ENCODE peak calls at places on chromosomes 2 and 18, in six cellular contexts. W is testis, G is tibial nerve, P is SJSA1, T is body of pancreas, D is gastrocnemius medialis. H is an unnamed sample. For H3K36me3, the result is how much of the 10 kb centered on the place peaks cover.

GRCh38 chr2:103435010-103435409 is 673.2 kb downstream of the TMEM182 start:
- DNase-seq in W (no peak), G (no peak), P (no peak), T (no peak), D (no peak), H (no peak)

GRCh38 chr2:235665656-235666239 is 171.9 kb downstream of the AGAP1 start:
- DNase-seq in W (no peak), G (no peak), P (no peak), T (no peak), D (no peak), H (peak)

GRCh38 chr2:133390151-133390550 is 178.1 kb downstream of the NCKAP5 start:
- DNase-seq in W (no peak), G (no peak), P (no peak), T (no peak), D (no peak), H (no peak)

GRCh38 chr2:14255135-14255820 is 377.2 kb upstream of the LRATD1 start:
- DNase-seq in W (no peak), G (no peak), P (no peak), T (no peak), D (no peak), H (no peak)

GRCh38 chr18:45415614-45416013 is 199.7 kb upstream of the SLC14A2 start:
- DNase-seq in W (no peak), G (no peak), P (no peak), T (no peak), D (no peak), H (no peak)

GRCh38 chr18:70469916-70470315 is 181.1 kb downstream of the SOCS6 start:
- DNase-seq in W (peak), G (no peak), P (peak), T (no peak), D (no peak), H (no peak)

GRCh38 chr2:119739580-119740255 is 20.0 kb upstream of the PTPN4 start:
- DNase-seq in W (no peak), G (no peak), P (no peak), T (no peak), D (peak), H (no peak)

GRCh38 chr2:44746856-44747612 is 194.5 kb upstream of the SIX3 start:
- DNase-seq in W (no peak), G (no peak), P (no peak), T (no peak), D (no peak), H (no peak)

GRCh38 chr2:122100371-122101150 is 345.1 kb downstream of the TSN start:
- DNase-seq in W (no peak), G (no peak), P (no peak), T (no peak), D (no peak), H (no peak)

GRCh38 chr2:160381425-160381951 is 112.1 kb downstream of the RBMS1 start:
- DNase-seq in W (no peak), G (no peak), P (no peak), T (no peak), D (no peak), H (no peak)

GRCh38 chr2:185921048-185921756 is 182.6 kb downstream of the FSIP2 start:
- DNase-seq in W (no peak), G (no peak), P (no peak), T (no peak), D (no peak), H (no peak)

GRCh38 chr2:205914736-205915510 is 171.1 kb downstream of the INO80D start:
- DNase-seq in W (no peak), G (no peak), P (no peak), T (no peak), D (no peak), H (no peak)

GRCh38 chr2:149205143-149205542 is 125.2 kb upstream of the LYPD6 start:
- DNase-seq in W (no peak), G (no peak), P (no peak), T (no peak), D (no peak), H (no peak)

GRCh38 chr2:172052000-172052983 is 33.0 kb upstream of the DLX1 start:
- DNase-seq in W (no peak), G (no peak), P (no peak), T (no peak), D (no peak), H (no peak)

GRCh38 chr2:209721497-209721896 is 50.1 kb upstream of the UNC80 start:
- DNase-seq in W (no peak), G (no peak), P (no peak), T (no peak), D (no peak), H (no peak)

GRCh38 chr2:143981428-143981827 is 538.5 kb downstream of the ZEB2 start:
- DNase-seq in W (no peak), G (no peak), P (no peak), T (no peak), D (no peak), H (no peak)

GRCh38 chr2:96399342-96400048 is 63.9 kb downstream of the NCAPH start:
- DNase-seq in W (no peak), G (no peak), P (no peak), T (no peak), D (no peak), H (no peak)

GRCh38 chr2:21175895-21176646 is 52.3 kb downstream of the TDRD15 start:
- DNase-seq in W (peak), G (no peak), P (no peak), T (no peak), D (no peak), H (no peak)

GRCh38 chr18:48693625-48694262 is 154.9 kb downstream of the CTIF start:
- DNase-seq in W (no peak), G (no peak), P (peak), T (no peak), D (no peak), H (no peak)

GRCh38 chr18:25234363-25234639 is 117.7 kb downstream of the ZNF521 start:
- DNase-seq in W (no peak), G (no peak), P (no peak), T (no peak), D (no peak), H (no peak)

GRCh38 chr2:54635554-54636152 is 87.8 kb upstream of the EML6 start:
- DNase-seq in W (no peak), G (no peak), P (peak), T (no peak), D (no peak), H (no peak)

GRCh38 chr2:191582355-191582754 is 95.6 kb upstream of the NABP1 start:
- DNase-seq in W (no peak), G (no peak), P (peak), T (no peak), D (no peak), H (no peak)

GRCh38 chr2:199147216-199147615 is 310.5 kb downstream of the SATB2 start:
- DNase-seq in W (no peak), G (no peak), P (no peak), T (no peak), D (no peak), H (no peak)

DNA sequence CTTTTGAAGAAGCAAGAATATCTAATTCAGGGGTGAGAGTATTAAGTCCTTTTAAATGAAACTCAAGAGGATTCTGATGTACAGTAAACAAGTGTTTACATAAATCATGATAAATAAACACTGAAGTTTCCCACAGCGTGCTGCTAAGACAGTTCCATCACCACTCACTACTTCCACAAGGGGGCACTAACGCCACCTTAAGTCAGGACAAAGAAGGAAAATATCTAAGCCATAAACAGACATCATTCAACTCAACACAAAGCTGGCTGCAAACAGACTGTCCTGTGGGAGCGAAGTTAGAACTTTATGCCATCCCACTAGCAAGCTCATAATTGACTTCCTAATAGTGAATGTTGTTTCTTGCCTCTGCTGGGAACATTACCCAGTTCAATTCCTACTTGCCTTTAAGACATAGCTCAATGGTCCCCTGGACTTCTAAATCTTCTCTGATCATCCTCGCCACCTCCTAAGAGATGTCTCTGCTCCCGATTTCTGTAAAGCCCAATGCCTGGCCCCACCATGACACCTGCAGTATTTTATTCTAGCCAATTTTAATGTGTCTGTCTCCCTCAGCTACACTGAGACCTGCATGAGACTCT is 36.5 kb downstream of the MRPL44 start:
- DNase-seq in W (peak), G (peak), P (peak), T (peak), D (peak), H (peak)
- H3K36me3 ChIP-seq in W (under half), G (under half), P (under half), T (under half), D (under half), H (under half)

DNA sequence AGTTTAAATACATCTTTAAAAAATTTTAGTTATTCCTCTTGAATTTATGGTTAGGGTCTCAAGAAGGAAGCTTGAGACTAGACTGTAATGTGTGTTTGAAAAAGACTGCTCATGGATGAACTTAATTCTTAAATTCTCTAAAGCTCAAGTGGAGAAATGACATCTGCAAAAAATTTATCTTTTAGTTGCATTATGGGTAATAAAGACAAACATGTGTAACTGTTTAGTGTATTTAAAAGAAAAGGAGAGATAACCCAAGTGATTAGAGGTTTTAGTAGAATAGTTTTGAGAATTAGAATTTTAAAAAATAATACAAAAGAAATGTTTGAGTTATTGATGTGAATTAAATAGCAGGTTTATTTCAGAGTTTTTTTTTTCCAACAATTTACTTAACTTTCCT is 36.7 kb downstream of the GALNT1 start:
- DNase-seq in W (no peak), G (no peak), P (no peak), T (no peak), D (no peak), H (no peak)
- H3K27ac ChIP-seq in W (no peak), G (no peak), P (no peak), T (no peak), D (no peak), H (no peak)

GRCh38 chr2:127526940-127527804 is 883 bp upstream of the IWS1 start:
- DNase-seq in W (no peak), G (no peak), P (no peak), T (no peak), D (no peak), H (no peak)

GRCh38 chr2:127525692-127526141 is 572 bp downstream of the IWS1 start:
- DNase-seq in W (peak), G (peak), P (peak), T (no peak), D (no peak), H (no peak)

GRCh38 chr2:127520424-127520823 is 5.9 kb downstream of the IWS1 start:
- DNase-seq in W (no peak), G (no peak), P (no peak), T (no peak), D (no peak), H (no peak)

GRCh38 chr2:127526142-127526939 is at the start of gene IWS1:
- DNase-seq in W (peak), G (peak), P (peak), T (peak), D (peak), H (peak)

DNA sequence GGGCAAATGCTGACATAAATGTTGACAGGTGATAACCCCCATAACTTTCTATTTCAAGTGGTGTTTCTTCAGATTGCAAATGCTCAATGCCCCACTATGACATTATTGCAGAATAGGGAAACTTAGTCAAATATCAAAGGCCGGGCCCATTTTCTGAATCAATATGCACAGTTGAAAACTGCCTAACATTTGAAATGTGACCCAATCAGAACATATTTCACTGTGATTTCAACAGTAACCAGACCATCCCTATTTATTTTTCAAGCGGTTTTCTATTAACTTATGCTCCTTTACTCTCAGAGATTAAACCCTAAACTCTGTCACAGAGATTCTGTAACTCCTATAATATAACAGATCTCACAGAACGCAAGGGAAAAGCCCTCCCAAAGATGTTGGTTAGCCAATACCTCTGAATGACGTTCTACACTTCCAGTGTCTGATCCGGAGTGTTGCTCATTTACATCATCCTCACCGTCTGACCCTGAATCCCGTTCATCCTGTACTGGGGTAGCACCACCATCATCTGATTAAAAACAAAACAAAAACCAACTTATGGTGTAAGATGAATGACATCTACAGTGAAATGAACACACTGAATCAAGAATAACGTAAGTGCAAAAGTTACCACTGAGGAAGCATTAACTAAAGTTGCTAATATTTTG is 2.9 kb downstream of the IWS1 start:
- DNase-seq in W (no peak), G (no peak), P (no peak), T (no peak), D (no peak), H (no peak)
- H3K36me3 ChIP-seq in W (under half), G (under half), P (half or more), T (under half), D (under half), H (under half)

DNA sequence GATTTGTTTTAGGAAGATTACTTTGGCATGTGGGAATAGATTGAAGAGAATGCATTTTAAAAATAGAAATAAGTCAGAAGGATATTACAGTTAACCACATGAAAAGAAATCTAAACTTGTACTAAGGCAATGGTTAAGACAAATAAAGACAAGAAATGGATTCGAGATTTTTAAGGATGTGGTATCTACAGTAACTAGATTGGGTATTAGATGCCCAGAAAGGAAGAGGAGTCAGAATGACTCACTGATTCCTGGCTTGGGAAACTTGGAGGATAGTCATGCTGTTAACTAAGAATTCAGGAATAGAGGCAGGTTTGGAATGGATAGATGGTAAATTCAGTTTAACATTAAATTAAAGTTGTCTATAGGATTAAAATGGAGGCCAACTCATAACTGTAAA is 55.9 kb downstream of the METTL4 start:
- DNase-seq in W (no peak), G (no peak), P (peak), T (no peak), D (no peak), H (no peak)
- H3K27ac ChIP-seq in W (no peak), G (no peak), P (peak), T (no peak), D (no peak), H (no peak)

GRCh38 chr2:217876253-217876570 is 126.6 kb downstream of the TNS1 start:
- DNase-seq in W (no peak), G (no peak), P (no peak), T (no peak), D (no peak), H (no peak)

GRCh38 chr2:217880490-217880889 is 122.3 kb downstream of the TNS1 start:
- DNase-seq in W (no peak), G (no peak), P (no peak), T (no peak), D (no peak), H (no peak)

GRCh38 chr2:217875556-217876252 is 127.1 kb downstream of the TNS1 start:
- DNase-seq in W (no peak), G (no peak), P (no peak), T (no peak), D (no peak), H (no peak)

GRCh38 chr2:217878865-217879595 is 123.8 kb downstream of the TNS1 start:
- DNase-seq in W (no peak), G (no peak), P (no peak), T (no peak), D (no peak), H (peak)

DNA sequence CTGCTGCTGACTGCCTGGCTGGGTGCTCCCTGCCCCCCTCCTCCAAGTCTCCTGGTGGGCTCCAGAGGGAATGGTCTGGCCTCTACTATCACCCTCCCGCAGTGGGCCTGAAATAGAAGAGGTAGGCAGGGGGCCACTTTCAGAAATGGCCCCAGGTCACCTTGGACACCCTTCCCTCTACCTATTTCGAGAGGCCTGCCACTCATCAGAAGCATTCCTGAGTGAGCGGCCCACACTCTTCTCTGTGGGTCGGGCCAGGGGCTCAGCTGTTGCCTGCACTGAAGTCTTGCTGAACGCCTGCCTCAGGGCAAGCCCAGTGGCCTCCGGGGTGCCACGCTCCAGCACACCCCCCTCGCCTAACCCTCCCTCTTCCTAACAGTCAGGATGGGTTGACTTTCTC is 124.9 kb downstream of the TNS1 start:
- DNase-seq in W (no peak), G (no peak), P (no peak), T (no peak), D (no peak), H (no peak)
- H3K36me3 ChIP-seq in W (under half), G (under half), P (under half), T (under half), D (under half), H (under half)